ENCODE peak calls at places on chromosomes 1 and 21, in nine cellular contexts. A is nephron progenitor cell; H is T47D; F is activated naive CD4-positive, alpha-beta T cell; S is H4; Y is GM23248; G is COLO829; I is iris pigment epithelial cell; W is T follicular helper cell. L is an unnamed sample.

GRCh38 chr1:45499415-45499769 is 481 bp downstream of the CCDC163 start:
- DNase-seq in G (no peak), W (no peak), S (no peak), H (no peak), A (peak; percentile 23), Y (no peak), F (no peak), I (no peak), L (no peak)

GRCh38 chr1:39082140-39082799 is 56.1 kb downstream of the NDUFS5 start:
- DNase-seq in I (no peak), H (no peak), F (no peak), Y (no peak), A (peak; percentile 28), W (no peak), S (no peak), G (no peak), L (no peak)

GRCh38 chr1:206002833-206003532 is at the start of gene RAB7B:
- DNase-seq in G (no peak), I (peak; percentile 75), A (no peak), Y (peak; percentile 92), S (peak; percentile 50), H (peak; percentile 65), W (no peak), F (no peak), L (no peak)

GRCh38 chr1:58317086-58317485 is 229.4 kb downstream of the OMA1 start:
- DNase-seq in H (no peak), I (no peak), A (no peak), W (no peak), G (no peak), Y (no peak), S (no peak), F (no peak), L (no peak)

GRCh38 chr1:57017717-57018116 is 51.9 kb upstream of the C8B start:
- DNase-seq in S (no peak), H (no peak), A (no peak), F (no peak), Y (peak; percentile 8), I (no peak), W (no peak), G (no peak), L (no peak)

GRCh38 chr1:43418858-43419257 is 29.2 kb downstream of the SZT2 start:
- DNase-seq in G (no peak), S (no peak), W (no peak), A (no peak), I (no peak), F (no peak), Y (no peak), H (no peak), L (no peak)

GRCh38 chr1:232704694-232705680 is 75.1 kb upstream of the SIPA1L2 start:
- DNase-seq in W (no peak), Y (peak; percentile 94), I (peak; percentile 90), G (peak; percentile 94), A (no peak), S (peak; percentile 79), F (no peak), H (no peak), L (no peak)

GRCh38 chr1:87928623-87929022 is 599.9 kb downstream of the LMO4 start:
- DNase-seq in W (no peak), A (no peak), F (no peak), S (no peak), I (no peak), Y (no peak), H (no peak), G (no peak), L (no peak)

GRCh38 chr1:230176871-230177411 is 109.9 kb downstream of the GALNT2 start:
- DNase-seq in A (peak; percentile 42), I (no peak), W (no peak), F (no peak), G (no peak), Y (peak; percentile 68), H (no peak), S (no peak), L (no peak)

GRCh38 chr1:52906135-52906603 is 15.4 kb downstream of the ECHDC2 start:
- DNase-seq in Y (no peak), H (no peak), G (no peak), F (no peak), W (no peak), S (no peak), A (no peak), I (no peak), L (no peak)

GRCh38 chr21:42105476-42105875 is 34.4 kb downstream of the UMODL1 start:
- DNase-seq in Y (no peak), A (no peak), W (no peak), S (no peak), G (no peak), I (no peak), H (no peak), F (no peak), L (no peak)

GRCh38 chr1:31763671-31764306 is 351 bp downstream of the ADGRB2 start:
- DNase-seq in G (no peak), W (no peak), H (no peak), A (peak; percentile 62), Y (peak; percentile 40), I (no peak), F (peak; percentile 11), S (no peak), L (no peak)

GRCh38 chr1:89831462-89832113 is 10.8 kb downstream of the LRRC8D start:
- DNase-seq in G (no peak), A (no peak), Y (no peak), W (no peak), H (no peak), S (no peak), F (no peak), I (no peak), L (no peak)

GRCh38 chr1:211965108-211965805 is 70.1 kb downstream of the INTS7 start:
- DNase-seq in H (no peak), G (no peak), I (no peak), F (no peak), Y (no peak), S (no peak), A (no peak), W (no peak), L (no peak)

GRCh38 chr1:157833155-157833554 is 8.5 kb downstream of the CD5L start:
- DNase-seq in A (no peak), I (no peak), Y (no peak), G (no peak), F (no peak), W (no peak), H (no peak), S (no peak), L (no peak)

GRCh38 chr21:33971492-33972013 is 55.9 kb upstream of the ATP5PO start:
- DNase-seq in W (no peak), A (no peak), Y (peak; percentile 23), I (peak; percentile 74), H (peak; percentile 31), F (no peak), G (no peak), S (no peak), L (no peak)

GRCh38 chr21:31732538-31732864 is 583 bp upstream of the SCAF4 start:
- DNase-seq in A (no peak), W (no peak), G (no peak), H (peak; percentile 50), S (no peak), Y (no peak), I (no peak), F (no peak), L (no peak)

GRCh38 chr1:245407983-245408382 is 253.2 kb downstream of the KIF26B start:
- DNase-seq in S (no peak), H (no peak), G (no peak), I (no peak), Y (no peak), A (no peak), F (no peak), W (no peak), L (no peak)

GRCh38 chr1:247528812-247529474 is 7.3 kb downstream of the OR2C3 start:
- DNase-seq in F (no peak), A (no peak), W (no peak), H (no peak), G (no peak), Y (peak; percentile 12), S (no peak), I (no peak), L (no peak)

GRCh38 chr1:174815474-174815908 is 184.3 kb upstream of the CACYBP start:
- DNase-seq in A (no peak), F (no peak), G (no peak), H (no peak), I (no peak), S (no peak), W (no peak), Y (no peak), L (no peak)

GRCh38 chr1:18304151-18304869 is 176.4 kb upstream of the KLHDC7A start:
- DNase-seq in G (no peak), W (no peak), H (no peak), A (no peak), F (no peak), I (no peak), S (no peak), Y (no peak), L (no peak)

GRCh38 chr1:20096840-20097447 is 22.4 kb downstream of the PLA2G2D start:
- DNase-seq in I (no peak), Y (no peak), A (no peak), F (no peak), W (no peak), G (no peak), S (no peak), H (no peak), L (no peak)